ENCODE peak calls at places on chromosome 2, in five cellular contexts. Z is esophagus squamous epithelium, K is GM23338, C is RWPE2, E is GM23248. V is an unnamed sample. For H3K4me1, the result is how much of the 10 kb centered on the place peaks cover.

GRCh38 chr2:212940816-212941215 is 210.6 kb downstream of the IKZF2 start:
- DNase-seq in Z (no peak), K (peak), C (peak), E (peak), V (no peak)

GRCh38 chr2:11133936-11134320 is 21.3 kb upstream of the SLC66A3 start:
- DNase-seq in Z (no peak), K (no peak), C (no peak), E (no peak), V (no peak)

GRCh38 chr2:974454-974853 is 23.8 kb downstream of the SNTG2 start:
- DNase-seq in Z (no peak), K (no peak), C (no peak), E (no peak), V (peak)

GRCh38 chr2:161115205-161115604 is 45.0 kb upstream of the TANK start:
- DNase-seq in Z (no peak), K (no peak), C (no peak), E (no peak), V (no peak)

GRCh38 chr2:9740382-9741040 is 102.8 kb upstream of the TAF1B start:
- DNase-seq in Z (no peak), K (no peak), C (no peak), E (no peak), V (no peak)

GRCh38 chr2:107376910-107377309 is 449.8 kb upstream of the RGPD4 start:
- DNase-seq in Z (no peak), K (no peak), C (no peak), E (no peak), V (no peak)

GRCh38 chr2:106581755-106582430 is 94.7 kb downstream of the CD8B2 start:
- DNase-seq in Z (no peak), K (peak), C (no peak), E (peak), V (peak)

GRCh38 chr2:36433311-36434217 is 78.0 kb downstream of the CRIM1 start:
- DNase-seq in Z (no peak), K (no peak), C (peak), E (peak), V (no peak)

GRCh38 chr2:52369176-52369575 is 1337.2 kb upstream of the NRXN1 start:
- DNase-seq in Z (no peak), K (no peak), C (no peak), E (no peak), V (no peak)

GRCh38 chr2:85245891-85246290 is 81.9 kb downstream of the TGOLN2 start:
- DNase-seq in Z (no peak), K (no peak), C (no peak), E (peak), V (no peak)

GRCh38 chr2:85247591-85247990 is 80.2 kb downstream of the TGOLN2 start:
- DNase-seq in Z (no peak), K (peak), C (no peak), E (no peak), V (no peak)

GRCh38 chr2:85248741-85249524 is 78.9 kb downstream of the TGOLN2 start:
- DNase-seq in Z (no peak), K (peak), C (peak), E (peak), V (peak)

GRCh38 chr2:85244798-85245197 is 83.0 kb downstream of the TGOLN2 start:
- DNase-seq in Z (no peak), K (no peak), C (no peak), E (no peak), V (no peak)

GRCh38 chr2:85246348-85246747 is 81.4 kb downstream of the TGOLN2 start:
- DNase-seq in Z (no peak), K (no peak), C (no peak), E (peak), V (no peak)
- H3K4me1 ChIP-seq in Z (under half), K (half or more), C (under half), E (under half), V (under half)

GRCh38 chr2:241612156-241613017 is 24.6 kb downstream of the THAP4 start:
- DNase-seq in Z (no peak), K (no peak), C (no peak), E (peak), V (no peak)

GRCh38 chr2:241615041-241615440 is 21.9 kb downstream of the THAP4 start:
- DNase-seq in Z (no peak), K (no peak), C (no peak), E (no peak), V (no peak)

GRCh38 chr2:241611062-241611461 is 25.9 kb downstream of the THAP4 start:
- DNase-seq in Z (no peak), K (no peak), C (no peak), E (no peak), V (no peak)

GRCh38 chr2:241615522-241616052 is 21.4 kb downstream of the THAP4 start:
- DNase-seq in Z (no peak), K (no peak), C (no peak), E (no peak), V (no peak)

GRCh38 chr2:241613018-241613780 is 23.8 kb downstream of the THAP4 start:
- DNase-seq in Z (no peak), K (no peak), C (no peak), E (peak), V (peak)
- H3K27ac ChIP-seq in Z (peak), K (no peak), C (no peak), E (peak), V (no peak)

DNA sequence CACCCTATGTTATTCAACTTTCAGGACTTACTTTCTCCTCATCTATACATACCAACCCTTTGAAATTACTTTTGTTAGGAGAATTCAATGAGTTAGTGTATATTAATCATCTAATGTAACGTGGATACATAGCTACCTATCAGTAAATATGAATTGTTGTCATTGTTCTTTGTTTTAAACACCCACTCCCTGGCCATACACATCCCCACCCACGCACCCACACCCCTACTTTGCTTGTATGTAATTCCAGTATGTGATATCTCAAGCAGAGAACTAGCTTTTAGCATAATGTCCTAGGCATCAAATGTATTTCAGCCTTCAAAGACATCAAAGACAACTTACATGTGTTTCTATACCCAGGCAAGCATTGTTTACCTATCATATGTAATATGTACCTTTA is 129.2 kb downstream of the MAP4K4 start:
- DNase-seq in Z (no peak), K (no peak), C (no peak), E (no peak), V (no peak)
- H3K4me1 ChIP-seq in Z (under half), K (under half), C (half or more), E (half or more), V (half or more)

GRCh38 chr2:45823723-45824206 is 172.3 kb downstream of the PRKCE start:
- DNase-seq in Z (no peak), K (no peak), C (no peak), E (peak), V (no peak)
- H3K27ac ChIP-seq in Z (peak), K (no peak), C (peak), E (no peak), V (no peak)

GRCh38 chr2:54572262-54572635 is 116.1 kb downstream of the SPTBN1 start:
- DNase-seq in Z (no peak), K (no peak), C (no peak), E (peak), V (no peak)

GRCh38 chr2:54574860-54575247 is 118.7 kb downstream of the SPTBN1 start:
- DNase-seq in Z (no peak), K (no peak), C (no peak), E (no peak), V (no peak)

GRCh38 chr2:54572636-54573531 is 116.8 kb downstream of the SPTBN1 start:
- DNase-seq in Z (no peak), K (no peak), C (no peak), E (peak), V (peak)

GRCh38 chr2:54574107-54574859 is 118.2 kb downstream of the SPTBN1 start:
- DNase-seq in Z (no peak), K (no peak), C (no peak), E (peak), V (no peak)

DNA sequence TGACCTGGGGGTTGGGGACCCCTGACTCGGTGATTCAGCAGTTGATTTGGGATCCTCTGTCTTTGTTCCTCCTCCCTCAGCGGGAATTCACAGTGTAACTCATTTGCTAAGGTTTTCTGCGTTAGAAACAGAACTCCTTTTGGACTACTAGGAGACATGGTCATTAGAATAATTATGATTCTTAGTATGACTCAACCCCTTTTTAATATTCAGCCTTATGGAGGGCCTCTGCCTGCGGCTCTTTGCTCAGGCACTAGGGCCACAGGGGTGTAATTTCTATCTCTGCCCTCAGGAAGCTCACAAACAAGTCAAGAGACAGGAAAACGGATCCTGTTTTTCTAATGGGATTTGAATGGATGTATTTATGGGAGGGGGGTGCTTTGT is 117.4 kb downstream of the SPTBN1 start:
- DNase-seq in Z (no peak), K (no peak), C (no peak), E (no peak), V (no peak)
- H3K4me1 ChIP-seq in Z (half or more), K (half or more), C (half or more), E (half or more), V (half or more)

DNA sequence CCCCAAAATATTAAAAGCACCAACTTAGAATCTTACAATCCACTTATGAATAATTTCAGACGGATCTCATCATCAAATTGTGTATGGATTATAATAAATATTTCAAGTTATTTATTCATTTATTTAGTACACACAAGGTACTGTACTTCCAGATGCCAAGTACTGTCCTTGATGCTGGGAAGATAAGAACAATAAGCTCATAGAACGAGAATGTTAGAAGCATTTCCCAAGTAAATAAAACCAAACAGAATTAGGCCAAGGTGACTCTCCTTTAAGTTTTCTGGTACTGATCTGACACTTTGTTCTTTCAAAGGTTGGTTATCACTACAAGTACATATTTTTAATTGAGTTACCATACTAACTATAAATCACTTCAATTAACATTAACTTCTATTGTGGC is 416.1 kb upstream of the ETAA1 start:
- DNase-seq in Z (no peak), K (no peak), C (no peak), E (no peak), V (no peak)
- H3K27ac ChIP-seq in Z (no peak), K (no peak), C (no peak), E (no peak), V (no peak)

V was measured in SJSA1.